ENCODE peak calls at places on chromosomes 16 and 17, in four cellular contexts. I is neural crest cell, C is NCI-H2171 treated with DMSO at 0.1 percent for 48 hours, D is WTC11. X is an unnamed sample.

GRCh38 chr16:4200781-4201137 is 41.1 kb downstream of the SRL start:
- DNase-seq in I (no peak), C (no peak), D (no peak), X (no peak)

GRCh38 chr16:85138825-85139627 is 26.8 kb upstream of the CIBAR2 start:
- DNase-seq in I (no peak), C (no peak), D (no peak), X (peak; percentile 45)

GRCh38 chr16:57091200-57091989 is 988 bp upstream of the CPNE2 start:
- DNase-seq in I (peak; percentile 39), C (no peak), D (peak; percentile 67), X (no peak)

GRCh38 chr16:67186550-67186950 is 2.8 kb upstream of the MATCAP1 start:
- DNase-seq in I (no peak), C (no peak), D (peak; percentile 41), X (no peak)

GRCh38 chr17:7191571-7192270 is 12.6 kb upstream of the ASGR1 start:
- DNase-seq in I (peak; percentile 48), C (peak; percentile 88), D (peak; percentile 86), X (peak; percentile 22)

GRCh38 chr17:17837380-17837821 is 615 bp upstream of the SREBF1 start:
- DNase-seq in I (no peak), C (no peak), D (no peak), X (peak; percentile 40)

GRCh38 chr17:80763293-80763867 is 218.7 kb downstream of the RPTOR start:
- DNase-seq in I (no peak), C (no peak), D (no peak), X (no peak)

GRCh38 chr16:20744922-20745440 is 3.4 kb upstream of the THUMPD1 start:
- DNase-seq in I (no peak), C (no peak), D (no peak), X (no peak)

GRCh38 chr17:80382956-80383355 is 32.0 kb upstream of the ENDOV start:
- DNase-seq in I (no peak), C (no peak), D (no peak), X (no peak)

GRCh38 chr17:70217571-70217970 is 48.2 kb downstream of the KCNJ2 start:
- DNase-seq in I (no peak), C (no peak), D (no peak), X (no peak)

GRCh38 chr17:82041139-82041814 is 3.8 kb upstream of the DCXR start:
- DNase-seq in I (no peak), C (no peak), D (no peak), X (no peak)

GRCh38 chr17:11340798-11341197 is 99.8 kb downstream of the SHISA6 start:
- DNase-seq in I (no peak), C (no peak), D (no peak), X (no peak)

GRCh38 chr16:29290631-29291247 is 115.8 kb downstream of the NPIPB11 start:
- DNase-seq in I (peak; percentile 37), C (no peak), D (peak; percentile 68), X (no peak)

GRCh38 chr17:64707077-64707591 is 45.0 kb upstream of the SMURF2 start:
- DNase-seq in I (no peak), C (no peak), D (peak; percentile 14), X (no peak)

GRCh38 chr17:36937961-36938565 is 788 bp downstream of the LHX1 start:
- DNase-seq in I (peak; percentile 31), C (no peak), D (peak; percentile 50), X (no peak)

GRCh38 chr17:30092886-30093285 is 23.7 kb upstream of the NSRP1 start:
- DNase-seq in I (no peak), C (no peak), D (no peak), X (no peak)

GRCh38 chr17:16512011-16512410 is 20.0 kb upstream of the LRRC75A start:
- DNase-seq in I (no peak), C (no peak), D (no peak), X (no peak)

GRCh38 chr17:38898812-38899348 is 26.5 kb upstream of the LASP1NB start:
- DNase-seq in I (no peak), C (no peak), D (no peak), X (peak; percentile 81)

GRCh38 chr16:84839956-84840355 is 20.2 kb downstream of the CRISPLD2 start:
- DNase-seq in I (no peak), C (no peak), D (peak; percentile 40), X (no peak)

GRCh38 chr16:79869304-79870015 is 268.9 kb upstream of the MAF start:
- DNase-seq in I (no peak), C (no peak), D (no peak), X (no peak)

GRCh38 chr16:58460219-58460610 is 39.7 kb upstream of the NDRG4 start:
- DNase-seq in I (no peak), C (no peak), D (no peak), X (no peak)

GRCh38 chr17:80361495-80362220 is 53.3 kb upstream of the ENDOV start:
- DNase-seq in I (peak; percentile 14), C (no peak), D (peak; percentile 77), X (peak; percentile 33)

GRCh38 chr16:6856578-6856977 is 476.1 kb upstream of the RBFOX1 start:
- DNase-seq in I (no peak), C (no peak), D (no peak), X (no peak)

GRCh38 chr16:84687715-84688114 is 12.1 kb upstream of the USP10 start:
- DNase-seq in I (no peak), C (no peak), D (no peak), X (peak; percentile 63)